ENCODE peak calls at places on chromosomes 16 and 17, in seven cellular contexts. P is lung, C is GM23338, V is left ventricle myocardium inferior, F is foreskin keratinocyte, Z is A549, B is mammary epithelial cell. I is an unnamed sample.

GRCh38 chr17:78940708-78941107 is 15.5 kb upstream of the TIMP2 start:
- DNase-seq in P (no peak), C (peak; percentile 81), F (no peak), B (no peak), Z (no peak), V (no peak), I (no peak)

GRCh38 chr16:67661101-67661661 is 421 bp downstream of the PARD6A start:
- DNase-seq in F (no peak), B (peak; percentile 48), V (no peak), P (no peak), C (peak; percentile 86), Z (peak; percentile 46), I (no peak)

GRCh38 chr17:41451154-41451728 is 10.5 kb upstream of the KRT38 start:
- DNase-seq in F (no peak), V (no peak), C (no peak), B (no peak), P (no peak), Z (no peak), I (no peak)

GRCh38 chr16:57349212-57350031 is 9.2 kb upstream of the CCL22 start:
- DNase-seq in V (no peak), Z (no peak), P (peak; percentile 27), F (no peak), B (no peak), C (no peak), I (no peak)

GRCh38 chr17:67245694-67246397 is 850 bp upstream of the HELZ start:
- DNase-seq in P (peak; percentile 33), B (peak; percentile 26), V (peak; percentile 24), Z (no peak), F (no peak), C (peak; percentile 94), I (no peak)

GRCh38 chr16:74650966-74651567 is 15.6 kb downstream of the RFWD3 start:
- DNase-seq in B (no peak), Z (peak; percentile 29), P (no peak), C (peak; percentile 53), V (no peak), F (no peak), I (no peak)

GRCh38 chr17:81306491-81306890 is 11.4 kb upstream of the SLC38A10 start:
- DNase-seq in V (no peak), P (no peak), B (peak; percentile 9), F (no peak), Z (no peak), C (no peak), I (no peak)

GRCh38 chr16:9593440-9593839 is 502.0 kb downstream of the HAPSTR1 start:
- DNase-seq in Z (no peak), B (no peak), V (no peak), C (no peak), F (no peak), P (no peak), I (no peak)

GRCh38 chr16:14388243-14388642 is 241.8 kb downstream of the PARN start:
- DNase-seq in Z (no peak), F (no peak), B (no peak), C (no peak), P (no peak), V (no peak), I (no peak)

GRCh38 chr17:15892679-15893332 is 52.1 kb upstream of the ADORA2B start:
- DNase-seq in V (no peak), P (no peak), C (no peak), B (peak; percentile 46), Z (no peak), F (no peak), I (no peak)

GRCh38 chr16:88533945-88534641 is 36.1 kb upstream of the ZC3H18 start:
- DNase-seq in Z (peak; percentile 76), C (peak; percentile 81), V (peak; percentile 83), P (peak; percentile 70), F (no peak), B (peak; percentile 55), I (no peak)

GRCh38 chr16:86714166-86714565 is 135.8 kb downstream of the FOXL1 start:
- DNase-seq in P (no peak), Z (no peak), F (no peak), C (peak; percentile 50), V (no peak), B (no peak), I (no peak)

GRCh38 chr17:78517421-78517820 is 59.8 kb downstream of the DNAH17 start:
- DNase-seq in C (no peak), Z (no peak), V (peak; percentile 43), F (no peak), B (no peak), P (no peak), I (no peak)

GRCh38 chr16:67158637-67159600 is 790 bp downstream of the TRADD start:
- DNase-seq in Z (peak; percentile 52), F (no peak), P (no peak), V (peak; percentile 36), B (peak; percentile 53), C (peak; percentile 62), I (no peak)

GRCh38 chr16:21566891-21567414 is 32.4 kb upstream of the METTL9 start:
- DNase-seq in Z (no peak), V (no peak), F (no peak), C (no peak), P (no peak), B (no peak), I (no peak)

GRCh38 chr17:33178641-33179040 is 114.5 kb downstream of the ASIC2 start:
- DNase-seq in V (no peak), P (no peak), C (no peak), Z (no peak), B (no peak), F (no peak), I (no peak)

GRCh38 chr17:1460233-1460632 is 4.2 kb upstream of the CRK start:
- DNase-seq in Z (peak; percentile 61), F (no peak), B (peak; percentile 20), P (peak; percentile 74), V (peak; percentile 85), C (no peak), I (no peak)

GRCh38 chr16:88200896-88201185 is 181.9 kb upstream of the ZNF469 start:
- DNase-seq in P (no peak), B (no peak), V (no peak), C (no peak), Z (no peak), F (no peak), I (no peak)

GRCh38 chr17:75130632-75131277 is 787 bp downstream of the NT5C start:
- DNase-seq in V (peak; percentile 45), F (no peak), C (peak; percentile 91), B (peak; percentile 55), P (peak; percentile 49), Z (peak; percentile 81), I (no peak)

GRCh38 chr17:21674242-21674731 is 18.0 kb upstream of the KCNJ18 start:
- DNase-seq in B (no peak), V (no peak), C (no peak), P (no peak), Z (no peak), F (no peak), I (no peak)

GRCh38 chr17:1197379-1197778 is 17.6 kb upstream of the ABR start:
- DNase-seq in Z (no peak), C (no peak), P (peak; percentile 44), B (no peak), F (no peak), V (no peak), I (no peak)

GRCh38 chr16:49952386-49952785 is 72.6 kb upstream of the CNEP1R1 start:
- DNase-seq in C (no peak), V (no peak), F (no peak), Z (no peak), P (no peak), B (no peak), I (no peak)

GRCh38 chr17:58153046-58153445 is 4.9 kb downstream of the OR4D1 start:
- DNase-seq in C (no peak), P (no peak), V (no peak), Z (no peak), B (no peak), F (no peak), I (no peak)

GRCh38 chr17:17523714-17524075 is 27.5 kb upstream of the RASD1 start:
- DNase-seq in Z (no peak), P (no peak), B (no peak), V (no peak), C (no peak), F (no peak), I (no peak)
- H3K4me1 ChIP-seq in Z (peaks cover 5% of the 10 kb centered on the region), P (peaks cover 15% of the 10 kb centered on the region), B (no peaks in the 10 kb centered on the region), V (peaks cover 26% of the 10 kb centered on the region), C (peaks cover 8% of the 10 kb centered on the region), F (no peaks in the 10 kb centered on the region), I (peaks cover 7% of the 10 kb centered on the region)

GRCh38 chr16:84302111-84302954 is 7.7 kb downstream of the WFDC1 start:
- DNase-seq in P (no peak), F (no peak), C (no peak), B (no peak), Z (no peak), V (no peak), I (no peak)

GRCh38 chr16:84299734-84300440 is 5.2 kb downstream of the WFDC1 start:
- DNase-seq in C (peak; percentile 63), B (no peak), Z (no peak), F (no peak), V (no peak), P (no peak), I (no peak)

GRCh38 chr16:84303516-84303915 is 8.8 kb downstream of the WFDC1 start:
- DNase-seq in F (no peak), V (no peak), Z (no peak), B (no peak), P (no peak), C (no peak), I (no peak)

GRCh38 chr16:84306564-84306963 is 11.9 kb downstream of the WFDC1 start:
- DNase-seq in F (no peak), C (no peak), V (no peak), B (no peak), P (no peak), Z (no peak), I (no peak)

DNA sequence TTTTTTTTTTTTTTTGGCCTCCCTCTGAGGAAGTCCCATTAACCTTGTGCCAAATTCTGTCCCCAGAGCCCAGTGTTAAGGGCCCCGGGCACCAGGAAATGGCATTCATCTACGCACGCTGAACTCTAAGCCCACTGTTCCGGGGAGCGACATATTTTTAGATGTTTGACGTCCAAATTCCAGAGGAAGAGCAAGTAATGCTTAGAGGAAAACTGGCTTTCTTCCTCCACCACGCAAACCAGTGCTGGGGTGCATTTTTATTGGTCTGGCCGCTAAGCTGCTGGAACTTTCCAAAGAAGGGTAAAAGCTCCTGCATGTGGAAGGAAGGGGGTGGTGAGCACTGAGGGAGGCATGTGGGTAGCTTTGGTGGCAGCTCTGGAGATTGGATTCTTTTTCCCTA is 8.3 kb downstream of the WFDC1 start:
- DNase-seq in Z (no peak), V (no peak), P (no peak), B (no peak), C (no peak), F (no peak), I (no peak)
- H3K27ac ChIP-seq in Z (no peak overlapping the region), V (peak overlapping the region; percentile 72), P (no peak overlapping the region), B (no peak overlapping the region), C (no peak overlapping the region), F (no peak overlapping the region), I (no peak overlapping the region)

DNA sequence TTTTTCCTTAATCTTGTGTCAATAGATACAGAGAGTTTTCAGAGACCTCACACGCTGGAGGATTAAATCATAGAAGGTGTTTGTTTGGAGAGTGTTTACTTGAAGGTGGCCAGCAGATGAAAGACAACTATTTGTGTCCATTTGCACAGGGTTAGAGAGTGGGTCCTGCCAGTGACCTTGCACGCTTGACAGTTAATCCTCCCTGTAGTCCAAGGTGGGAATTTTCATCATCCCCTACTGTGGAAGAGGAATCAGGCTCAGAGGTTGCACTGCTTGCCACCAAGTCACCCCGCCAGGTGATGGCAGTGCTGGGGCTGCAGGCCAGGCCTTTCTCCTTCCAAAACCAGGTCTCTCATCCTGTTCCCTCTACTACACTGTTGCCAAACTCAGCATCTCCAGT is 12.3 kb downstream of the CDH1 start:
- DNase-seq in Z (no peak), P (no peak), V (no peak), C (peak; percentile 65), F (no peak), B (no peak), I (no peak)
- H3K4me1 ChIP-seq in Z (peaks cover 55% of the 10 kb centered on the region), P (no peaks in the 10 kb centered on the region), V (no peaks in the 10 kb centered on the region), C (peaks cover 35% of the 10 kb centered on the region), F (peaks cover 28% of the 10 kb centered on the region), B (peaks cover 44% of the 10 kb centered on the region), I (peaks cover 1% of the 10 kb centered on the region)

GRCh38 chr17:60352569-60352968 is 39.4 kb downstream of the USP32 start:
- DNase-seq in C (no peak), Z (no peak), F (no peak), B (no peak), P (no peak), V (no peak), I (no peak)
- H3K27ac ChIP-seq in C (no peak overlapping the region), Z (no peak overlapping the region), F (no peak overlapping the region), B (no peak overlapping the region), P (no peak overlapping the region), V (no peak overlapping the region), I (no peak overlapping the region)